ENCODE peak calls at places on chromosomes 12 and 14, in four cellular contexts. I is HFFc6, K is HepG2, M is NAMALWA. T is an unnamed sample.

GRCh38 chr14:56661478-56661877 is 81.9 kb downstream of the TMEM260 start:
- DNase-seq in I (no peak), K (no peak), M (no peak), T (no peak)

GRCh38 chr12:104669057-104669770 is 212.5 kb downstream of the CHST11 start:
- DNase-seq in I (no peak), K (no peak), M (no peak), T (no peak)

GRCh38 chr12:111841236-111841749 is 735 bp upstream of the MAPKAPK5 start:
- DNase-seq in I (no peak), K (no peak), M (no peak), T (no peak)

GRCh38 chr14:68103841-68104240 is 284.3 kb downstream of the RAD51B start:
- DNase-seq in I (no peak), K (no peak), M (no peak), T (no peak)

GRCh38 chr12:78418919-78419318 is 445.7 kb upstream of the SYT1 start:
- DNase-seq in I (no peak), K (no peak), M (peak; percentile 25), T (no peak)

GRCh38 chr12:131108171-131108955 is 154.7 kb downstream of the ADGRD1 start:
- DNase-seq in I (no peak), K (no peak), M (peak; percentile 62), T (no peak)

GRCh38 chr12:12398026-12398859 is 41.4 kb downstream of the BORCS5 start:
- DNase-seq in I (peak; percentile 92), K (peak; percentile 89), M (no peak), T (no peak)

GRCh38 chr12:29782285-29782820 is 1.4 kb downstream of the TMTC1 start:
- DNase-seq in I (no peak), K (no peak), M (no peak), T (no peak)

GRCh38 chr14:22545842-22546721 is 42.9 kb downstream of the DAD1 start:
- DNase-seq in I (peak; percentile 86), K (no peak), M (no peak), T (no peak)

GRCh38 chr12:68932701-68933563 is at the start of gene CPM:
- DNase-seq in I (no peak), K (no peak), M (no peak), T (no peak)

GRCh38 chr14:89454971-89455370 is 37.9 kb upstream of the FOXN3 start:
- DNase-seq in I (no peak), K (no peak), M (no peak), T (no peak)

T was measured in NCI-H2081 treated with DMSO at 0.1 percent for 48 hours.